ENCODE peak calls at places on chromosomes 12 and 14, in four cellular contexts. One of them, this sample, is unnamed.

GRCh38 chr12:100962086-100962712 is 167.6 kb downstream of the ANO4 start:
- DNase-seq in GM23248: no peak
- DNase-seq in spleen: no peak
- DNase-seq in neural progenitor cell: no peak
- DNase-seq in this sample: peak; percentile 80

GRCh38 chr12:99767809-99768208 is 120.3 kb downstream of the GARIN6 start:
- DNase-seq in GM23248: peak; percentile 56
- DNase-seq in spleen: no peak
- DNase-seq in neural progenitor cell: no peak
- DNase-seq in this sample: no peak

GRCh38 chr12:78746001-78746400 is 118.6 kb upstream of the SYT1 start:
- DNase-seq in GM23248: no peak
- DNase-seq in spleen: no peak
- DNase-seq in neural progenitor cell: no peak
- DNase-seq in this sample: no peak

GRCh38 chr14:86654558-86655184 is 1124.7 kb downstream of the FLRT2 start:
- DNase-seq in GM23248: peak; percentile 20
- DNase-seq in spleen: no peak
- DNase-seq in neural progenitor cell: peak; percentile 81
- DNase-seq in this sample: peak; percentile 0

GRCh38 chr12:111454716-111455447 is 49.2 kb downstream of the SH2B3 start:
- DNase-seq in GM23248: no peak
- DNase-seq in spleen: no peak
- DNase-seq in neural progenitor cell: no peak
- DNase-seq in this sample: no peak

GRCh38 chr14:61611880-61612630 is 83.3 kb upstream of the HIF1A start:
- DNase-seq in GM23248: peak; percentile 65
- DNase-seq in spleen: no peak
- DNase-seq in neural progenitor cell: no peak
- DNase-seq in this sample: no peak

GRCh38 chr14:64844272-64844671 is 35.4 kb downstream of the SPTB start:
- DNase-seq in GM23248: no peak
- DNase-seq in spleen: no peak
- DNase-seq in neural progenitor cell: no peak
- DNase-seq in this sample: no peak

GRCh38 chr14:94547151-94547680 is 14.0 kb upstream of the SERPINA4 start:
- DNase-seq in GM23248: no peak
- DNase-seq in spleen: no peak
- DNase-seq in neural progenitor cell: no peak
- DNase-seq in this sample: no peak

GRCh38 chr12:95118788-95119179 is 45.4 kb upstream of the NR2C1 start:
- DNase-seq in GM23248: no peak
- DNase-seq in spleen: no peak
- DNase-seq in neural progenitor cell: no peak
- DNase-seq in this sample: no peak

GRCh38 chr12:120498870-120499515 is 3.1 kb downstream of the DYNLL1 start:
- DNase-seq in GM23248: no peak
- DNase-seq in spleen: no peak
- DNase-seq in neural progenitor cell: no peak
- DNase-seq in this sample: no peak

GRCh38 chr14:35534884-35535793 is 1.2 kb downstream of the INSM2 start:
- DNase-seq in GM23248: peak; percentile 80
- DNase-seq in spleen: peak; percentile 88
- DNase-seq in neural progenitor cell: peak; percentile 91
- DNase-seq in this sample: peak; percentile 47

GRCh38 chr12:124497658-124498057 is 69.8 kb downstream of the NCOR2 start:
- DNase-seq in GM23248: peak; percentile 99
- DNase-seq in spleen: peak; percentile 75
- DNase-seq in neural progenitor cell: no peak
- DNase-seq in this sample: no peak

GRCh38 chr12:27525373-27525772 is 1.4 kb downstream of the PPFIBP1 start:
- DNase-seq in GM23248: peak; percentile 89
- DNase-seq in spleen: no peak
- DNase-seq in neural progenitor cell: peak; percentile 38
- DNase-seq in this sample: peak; percentile 19

GRCh38 chr14:53044486-53044885 is 93.6 kb upstream of the FERMT2 start:
- DNase-seq in GM23248: peak; percentile 89
- DNase-seq in spleen: no peak
- DNase-seq in neural progenitor cell: no peak
- DNase-seq in this sample: no peak

GRCh38 chr12:40691913-40692616 is at the start of gene CNTN1:
- DNase-seq in GM23248: peak; percentile 65
- DNase-seq in spleen: peak; percentile 69
- DNase-seq in neural progenitor cell: peak; percentile 95
- DNase-seq in this sample: peak; percentile 1

GRCh38 chr12:109124878-109125648 is 8.7 kb downstream of the ACACB start:
- DNase-seq in GM23248: no peak
- DNase-seq in spleen: peak; percentile 21
- DNase-seq in neural progenitor cell: no peak
- DNase-seq in this sample: no peak

GRCh38 chr12:27541031-27541719 is 17.2 kb downstream of the PPFIBP1 start:
- DNase-seq in GM23248: no peak
- DNase-seq in spleen: no peak
- DNase-seq in neural progenitor cell: peak; percentile 17
- DNase-seq in this sample: no peak

GRCh38 chr14:79136437-79137430 is 966.6 kb downstream of the NRXN3 start:
- DNase-seq in GM23248: no peak
- DNase-seq in spleen: no peak
- DNase-seq in neural progenitor cell: peak; percentile 82
- DNase-seq in this sample: no peak

GRCh38 chr12:6538420-6539275 is 4.3 kb downstream of the GAPDH start:
- DNase-seq in GM23248: peak; percentile 50
- DNase-seq in spleen: no peak
- DNase-seq in neural progenitor cell: no peak
- DNase-seq in this sample: no peak

GRCh38 chr14:64721899-64722298 is 17.7 kb downstream of the PLEKHG3 start:
- DNase-seq in GM23248: no peak
- DNase-seq in spleen: no peak
- DNase-seq in neural progenitor cell: no peak
- DNase-seq in this sample: no peak

GRCh38 chr14:99436247-99437180 is 44.1 kb downstream of the SETD3 start:
- DNase-seq in GM23248: peak; percentile 14
- DNase-seq in spleen: no peak
- DNase-seq in neural progenitor cell: no peak
- DNase-seq in this sample: no peak

GRCh38 chr12:870378-870777 is 79.1 kb downstream of the RAD52 start:
- DNase-seq in GM23248: no peak
- DNase-seq in spleen: no peak
- DNase-seq in neural progenitor cell: no peak
- DNase-seq in this sample: peak; percentile 6

GRCh38 chr14:99777956-99778355 is 15.3 kb upstream of the EML1 start:
- DNase-seq in GM23248: no peak
- DNase-seq in spleen: no peak
- DNase-seq in neural progenitor cell: no peak
- DNase-seq in this sample: no peak

GRCh38 chr14:99946652-99947489 is 118.4 kb upstream of the EVL start:
- DNase-seq in GM23248: peak; percentile 48
- DNase-seq in spleen: no peak
- DNase-seq in neural progenitor cell: peak; percentile 64
- DNase-seq in this sample: peak; percentile 71

GRCh38 chr12:132866251-132866828 is 21.1 kb downstream of the CHFR start:
- DNase-seq in GM23248: peak; percentile 57
- DNase-seq in spleen: no peak
- DNase-seq in neural progenitor cell: no peak
- DNase-seq in this sample: no peak

DNA sequence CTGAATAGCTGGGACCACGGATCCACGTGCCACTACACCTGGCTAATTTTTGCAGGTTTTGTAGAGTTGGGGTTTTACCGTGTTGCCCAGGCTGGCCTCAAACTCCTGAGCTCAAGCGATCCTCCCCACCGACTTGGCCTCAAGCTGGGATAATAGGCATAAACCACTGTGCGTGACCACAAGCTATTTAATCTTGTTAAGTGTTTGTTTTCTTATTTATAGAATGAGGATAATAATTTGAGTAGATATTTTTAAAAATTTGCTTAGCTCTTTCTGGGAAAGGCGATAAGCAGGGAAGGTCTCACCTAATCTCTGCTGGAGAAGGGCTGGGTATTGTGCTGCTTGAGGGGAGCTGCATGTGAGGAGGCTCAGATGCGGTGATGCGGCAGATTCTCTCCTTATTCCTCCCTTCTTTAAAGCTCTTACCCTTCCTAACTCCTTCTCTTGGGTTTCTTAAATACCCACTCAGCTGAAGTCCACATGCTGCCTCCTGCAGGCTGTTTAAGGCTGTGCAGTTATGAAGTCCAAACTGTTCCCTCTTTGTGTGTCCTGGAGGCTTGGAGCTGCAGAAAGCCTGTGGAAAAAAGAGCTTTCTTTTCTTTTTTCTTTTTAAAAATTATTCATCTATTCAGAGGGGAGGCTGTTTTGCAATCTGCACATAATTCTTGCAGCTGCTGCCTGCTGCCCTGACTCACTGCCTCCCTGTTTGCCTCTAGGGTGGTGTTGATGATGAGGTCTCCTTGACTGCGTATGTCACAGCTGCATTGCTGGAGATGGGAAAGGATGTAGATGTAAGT is 37.9 kb downstream of the A2ML1 start:
- DNase-seq in GM23248: peak; percentile 65
- DNase-seq in spleen: no peak
- DNase-seq in neural progenitor cell: peak; percentile 72
- DNase-seq in this sample: peak; percentile 49
- H3K27ac ChIP-seq in GM23248: no peak overlapping the region
- H3K27ac ChIP-seq in spleen: no peak overlapping the region
- H3K27ac ChIP-seq in neural progenitor cell: no peak overlapping the region
- H3K27ac ChIP-seq in this sample: no peak overlapping the region

GRCh38 chr14:63664143-63664460 is 22.4 kb upstream of the WDR89 start:
- DNase-seq in GM23248: no peak
- DNase-seq in spleen: no peak
- DNase-seq in neural progenitor cell: no peak
- DNase-seq in this sample: no peak
- H3K4me3 ChIP-seq in GM23248: no peak overlapping the region
- H3K4me3 ChIP-seq in spleen: no peak overlapping the region
- H3K4me3 ChIP-seq in neural progenitor cell: no peak overlapping the region
- H3K4me3 ChIP-seq in this sample: no peak overlapping the region

GRCh38 chr12:116670859-116671258 is 67.0 kb downstream of the SPRING1 start:
- DNase-seq in GM23248: no peak
- DNase-seq in spleen: no peak
- DNase-seq in neural progenitor cell: no peak
- DNase-seq in this sample: no peak

GRCh38 chr12:116667752-116668151 is 70.1 kb downstream of the SPRING1 start:
- DNase-seq in GM23248: no peak
- DNase-seq in spleen: no peak
- DNase-seq in neural progenitor cell: no peak
- DNase-seq in this sample: no peak

GRCh38 chr12:116665666-116666304 is 72.1 kb downstream of the SPRING1 start:
- DNase-seq in GM23248: no peak
- DNase-seq in spleen: no peak
- DNase-seq in neural progenitor cell: no peak
- DNase-seq in this sample: no peak

GRCh38 chr12:116662612-116663144 is 75.2 kb downstream of the SPRING1 start:
- DNase-seq in GM23248: peak; percentile 26
- DNase-seq in spleen: no peak
- DNase-seq in neural progenitor cell: peak; percentile 80
- DNase-seq in this sample: peak; percentile 57

GRCh38 chr12:116666305-116666673 is 71.6 kb downstream of the SPRING1 start:
- DNase-seq in GM23248: no peak
- DNase-seq in spleen: no peak
- DNase-seq in neural progenitor cell: no peak
- DNase-seq in this sample: no peak
- H3K27ac ChIP-seq in GM23248: no peak overlapping the region
- H3K27ac ChIP-seq in spleen: no peak overlapping the region
- H3K27ac ChIP-seq in neural progenitor cell: no peak overlapping the region
- H3K27ac ChIP-seq in this sample: no peak overlapping the region

GRCh38 chr14:22097606-22098292 is 424.1 kb upstream of the OR4E1 start:
- DNase-seq in GM23248: no peak
- DNase-seq in spleen: no peak
- DNase-seq in neural progenitor cell: no peak
- DNase-seq in this sample: no peak

GRCh38 chr14:22096511-22096890 is 422.9 kb upstream of the OR4E1 start:
- DNase-seq in GM23248: no peak
- DNase-seq in spleen: no peak
- DNase-seq in neural progenitor cell: no peak
- DNase-seq in this sample: no peak

GRCh38 chr14:22097072-22097471 is 423.5 kb upstream of the OR4E1 start:
- DNase-seq in GM23248: no peak
- DNase-seq in spleen: no peak
- DNase-seq in neural progenitor cell: no peak
- DNase-seq in this sample: no peak

GRCh38 chr14:22098435-22098834 is 424.8 kb upstream of the OR4E1 start:
- DNase-seq in GM23248: no peak
- DNase-seq in spleen: no peak
- DNase-seq in neural progenitor cell: no peak
- DNase-seq in this sample: no peak

GRCh38 chr14:22099942-22100763 is 426.5 kb upstream of the OR4E1 start:
- DNase-seq in GM23248: peak; percentile 60
- DNase-seq in spleen: peak; percentile 69
- DNase-seq in neural progenitor cell: peak; percentile 87
- DNase-seq in this sample: peak; percentile 55
- H3K4me3 ChIP-seq in GM23248: no peak overlapping the region
- H3K4me3 ChIP-seq in spleen: no peak overlapping the region
- H3K4me3 ChIP-seq in neural progenitor cell: no peak overlapping the region
- H3K4me3 ChIP-seq in this sample: no peak overlapping the region

GRCh38 chr14:75125617-75126016 is 1.2 kb downstream of the NEK9 start:
- DNase-seq in GM23248: peak; percentile 85
- DNase-seq in spleen: no peak
- DNase-seq in neural progenitor cell: no peak
- DNase-seq in this sample: no peak
- H3K27ac ChIP-seq in GM23248: peak overlapping the region; percentile 78
- H3K27ac ChIP-seq in spleen: peak overlapping the region; percentile 99
- H3K27ac ChIP-seq in neural progenitor cell: no peak overlapping the region
- H3K27ac ChIP-seq in this sample: no peak overlapping the region

This sample was measured in small intestine.